ENCODE peak calls at places on chromosomes 16 and 17, in eight cellular contexts. J, F, V, O, Z, E, D and Y are unnamed samples.

GRCh38 chr16:12763517-12763916 is 40.2 kb downstream of the CPPED1 start:
- DNase-seq in J (no peak), F (peak), V (no peak), O (no peak), Z (no peak), E (no peak), D (no peak), Y (no peak)

GRCh38 chr17:81523139-81524062 is 4.8 kb upstream of the FSCN2 start:
- DNase-seq in J (no peak), F (peak), V (no peak), O (peak), Z (no peak), E (peak), D (peak), Y (no peak)

GRCh38 chr16:26569793-26570192 is 496.9 kb upstream of the C16orf82 start:
- DNase-seq in J (peak), F (no peak), V (no peak), O (no peak), Z (peak), E (no peak), D (no peak), Y (no peak)

GRCh38 chr16:84839054-84839453 is 19.3 kb downstream of the CRISPLD2 start:
- DNase-seq in J (no peak), F (peak), V (no peak), O (peak), Z (no peak), E (peak), D (no peak), Y (no peak)

GRCh38 chr17:55969577-55969976 is 183.7 kb upstream of the ANKFN1 start:
- DNase-seq in J (no peak), F (no peak), V (no peak), O (no peak), Z (no peak), E (no peak), D (no peak), Y (no peak)

GRCh38 chr17:13601776-13602551 is at the start of gene HS3ST3A1:
- DNase-seq in J (peak), F (peak), V (no peak), O (peak), Z (no peak), E (peak), D (peak), Y (peak)

GRCh38 chr16:19613834-19614233 is 58.3 kb downstream of the VPS35L start:
- DNase-seq in J (no peak), F (no peak), V (no peak), O (peak), Z (no peak), E (no peak), D (no peak), Y (no peak)

GRCh38 chr16:71880176-71880575 is 3.8 kb downstream of the ZNF821 start:
- DNase-seq in J (no peak), F (no peak), V (no peak), O (no peak), Z (no peak), E (no peak), D (no peak), Y (no peak)

GRCh38 chr16:66403531-66404145 is 23.5 kb upstream of the BEAN1 start:
- DNase-seq in J (no peak), F (no peak), V (no peak), O (no peak), Z (no peak), E (no peak), D (no peak), Y (no peak)

GRCh38 chr17:32757963-32758362 is 119.0 kb downstream of the MYO1D start:
- DNase-seq in J (peak), F (no peak), V (no peak), O (peak), Z (no peak), E (no peak), D (no peak), Y (no peak)